ENCODE peak calls at places on chromosome 3, in six cellular contexts. One of them, this sample, is unnamed.

GRCh38 chr3:128273841-128274573 is 120.7 kb downstream of the EEFSEC start:
- DNase-seq in heart right ventricle: no peak
- DNase-seq in NCI-H345: no peak
- DNase-seq in A172: no peak
- DNase-seq in NCI-H1092: no peak
- DNase-seq in ovary: no peak
- DNase-seq in this sample: no peak

GRCh38 chr3:76756578-76756977 is 283.3 kb upstream of the ROBO2 start:
- DNase-seq in heart right ventricle: no peak
- DNase-seq in NCI-H345: no peak
- DNase-seq in A172: no peak
- DNase-seq in NCI-H1092: no peak
- DNase-seq in ovary: no peak
- DNase-seq in this sample: no peak

GRCh38 chr3:130093741-130094391 is 12.2 kb downstream of the ALG1L2 start:
- DNase-seq in heart right ventricle: no peak
- DNase-seq in NCI-H345: no peak
- DNase-seq in A172: no peak
- DNase-seq in NCI-H1092: no peak
- DNase-seq in ovary: no peak
- DNase-seq in this sample: no peak

GRCh38 chr3:52245322-52246263 is at the start of gene PPM1M:
- DNase-seq in heart right ventricle: peak
- DNase-seq in NCI-H345: peak
- DNase-seq in A172: no peak
- DNase-seq in NCI-H1092: no peak
- DNase-seq in ovary: peak
- DNase-seq in this sample: no peak

GRCh38 chr3:156681003-156681402 is 6.6 kb downstream of the TIPARP start:
- DNase-seq in heart right ventricle: no peak
- DNase-seq in NCI-H345: peak
- DNase-seq in A172: no peak
- DNase-seq in NCI-H1092: peak
- DNase-seq in ovary: no peak
- DNase-seq in this sample: peak

GRCh38 chr3:152825566-152825965 is 9.4 kb upstream of the P2RY1 start:
- DNase-seq in heart right ventricle: no peak
- DNase-seq in NCI-H345: no peak
- DNase-seq in A172: no peak
- DNase-seq in NCI-H1092: no peak
- DNase-seq in ovary: no peak
- DNase-seq in this sample: no peak

GRCh38 chr3:24968076-24968475 is 460.0 kb upstream of the RARB start:
- DNase-seq in heart right ventricle: no peak
- DNase-seq in NCI-H345: no peak
- DNase-seq in A172: no peak
- DNase-seq in NCI-H1092: no peak
- DNase-seq in ovary: no peak
- DNase-seq in this sample: no peak

GRCh38 chr3:124707667-124708066 is 22.6 kb upstream of the UMPS start:
- DNase-seq in heart right ventricle: no peak
- DNase-seq in NCI-H345: no peak
- DNase-seq in A172: peak
- DNase-seq in NCI-H1092: no peak
- DNase-seq in ovary: no peak
- DNase-seq in this sample: no peak

GRCh38 chr3:195559723-195560409 is 16.7 kb upstream of the PPP1R2 start:
- DNase-seq in heart right ventricle: no peak
- DNase-seq in NCI-H345: no peak
- DNase-seq in A172: peak
- DNase-seq in NCI-H1092: no peak
- DNase-seq in ovary: no peak
- DNase-seq in this sample: no peak

GRCh38 chr3:137165117-137165806 is 207.5 kb downstream of the IL20RB start:
- DNase-seq in heart right ventricle: no peak
- DNase-seq in NCI-H345: no peak
- DNase-seq in A172: peak
- DNase-seq in NCI-H1092: no peak
- DNase-seq in ovary: no peak
- DNase-seq in this sample: no peak

GRCh38 chr3:42691861-42692666 is 6.7 kb downstream of the KLHL40 start:
- DNase-seq in heart right ventricle: no peak
- DNase-seq in NCI-H345: no peak
- DNase-seq in A172: no peak
- DNase-seq in NCI-H1092: no peak
- DNase-seq in ovary: peak
- DNase-seq in this sample: no peak

GRCh38 chr3:153160451-153161137 is 1.4 kb upstream of the RAP2B start:
- DNase-seq in heart right ventricle: peak
- DNase-seq in NCI-H345: peak
- DNase-seq in A172: peak
- DNase-seq in NCI-H1092: no peak
- DNase-seq in ovary: peak
- DNase-seq in this sample: no peak

GRCh38 chr3:43872301-43872700 is 181.6 kb downstream of the ABHD5 start:
- DNase-seq in heart right ventricle: no peak
- DNase-seq in NCI-H345: no peak
- DNase-seq in A172: peak
- DNase-seq in NCI-H1092: no peak
- DNase-seq in ovary: no peak
- DNase-seq in this sample: no peak

GRCh38 chr3:30747771-30748281 is 141.4 kb downstream of the TGFBR2 start:
- DNase-seq in heart right ventricle: no peak
- DNase-seq in NCI-H345: peak
- DNase-seq in A172: peak
- DNase-seq in NCI-H1092: no peak
- DNase-seq in ovary: no peak
- DNase-seq in this sample: no peak